ENCODE peak calls at places on chromosome 18, in four cellular contexts. B, O, Y and I are unnamed samples.

GRCh38 chr18:51169731-51170130 is 27.8 kb downstream of the MEX3C start:
- ATAC-seq in O (no peak), Y (no peak), B (no peak), I (no peak)

GRCh38 chr18:32767400-32767799 is 5.4 kb downstream of the KLHL14 start:
- ATAC-seq in Y (no peak), B (no peak), O (no peak), I (no peak)

GRCh38 chr18:27276886-27277285 is 91.8 kb upstream of the CHST9 start:
- ATAC-seq in B (no peak), Y (no peak), O (no peak), I (no peak)

GRCh38 chr18:74661008-74661407 is 63.3 kb downstream of the ZNF407 start:
- ATAC-seq in B (no peak), O (no peak), Y (no peak), I (no peak)

GRCh38 chr18:59357928-59358327 is 1.1 kb downstream of the LMAN1 start:
- ATAC-seq in B (no peak), O (no peak), Y (no peak), I (no peak)

GRCh38 chr18:4017479-4017878 is 437.6 kb downstream of the DLGAP1 start:
- ATAC-seq in O (no peak), B (no peak), Y (peak; percentile 56), I (no peak)

GRCh38 chr18:13809025-13809384 is 14.9 kb upstream of the MC5R start:
- ATAC-seq in Y (no peak), B (no peak), O (no peak), I (no peak)

GRCh38 chr18:55401638-55402191 is 186.3 kb downstream of the TCF4 start:
- ATAC-seq in B (no peak), O (peak; percentile 22), Y (peak; percentile 89), I (peak; percentile 62)

GRCh38 chr18:68418226-68418868 is 296.6 kb downstream of the TMX3 start:
- ATAC-seq in O (no peak), Y (no peak), B (no peak), I (no peak)

GRCh38 chr18:6428851-6429395 is 14.2 kb upstream of the L3MBTL4 start:
- ATAC-seq in B (no peak), Y (no peak), O (no peak), I (no peak)

GRCh38 chr18:5488844-5489243 is 55.0 kb downstream of the EPB41L3 start:
- ATAC-seq in O (no peak), Y (no peak), B (no peak), I (peak; percentile 50)

GRCh38 chr18:62663731-62664336 is 51.5 kb upstream of the PHLPP1 start:
- ATAC-seq in Y (no peak), O (no peak), B (no peak), I (no peak)

GRCh38 chr18:39318008-39318407 is 1752.4 kb upstream of the CELF4 start:
- ATAC-seq in Y (no peak), O (no peak), B (no peak), I (no peak)

GRCh38 chr18:27996792-27997191 is 180.1 kb downstream of the CDH2 start:
- ATAC-seq in O (no peak), B (no peak), Y (no peak), I (no peak)

GRCh38 chr18:47409519-47409918 is 158.1 kb upstream of the SKOR2 start:
- ATAC-seq in B (no peak), O (no peak), Y (no peak), I (no peak)

GRCh38 chr18:41594582-41594981 is 360.5 kb upstream of the PIK3C3 start:
- ATAC-seq in O (no peak), B (no peak), Y (no peak), I (no peak)

GRCh38 chr18:60277855-60278480 is 94.6 kb downstream of the MC4R start:
- ATAC-seq in B (no peak), Y (no peak), O (no peak), I (no peak)

GRCh38 chr18:7637269-7637668 is 70.2 kb downstream of the PTPRM start:
- ATAC-seq in B (no peak), Y (no peak), O (no peak), I (no peak)

GRCh38 chr18:35620765-35621164 is 39.2 kb downstream of the GALNT1 start:
- ATAC-seq in B (no peak), O (no peak), Y (no peak), I (no peak)
- H3K4me1 ChIP-seq in B (peaks cover 27% of the 10 kb centered on the region), O (peaks cover 84% of the 10 kb centered on the region), Y (peaks cover 36% of the 10 kb centered on the region), I (peaks cover 20% of the 10 kb centered on the region)

GRCh38 chr18:61556862-61557261 is 223.6 kb downstream of the CDH20 start:
- ATAC-seq in O (no peak), B (no peak), Y (no peak), I (no peak)

GRCh38 chr18:61551586-61551985 is 218.4 kb downstream of the CDH20 start:
- ATAC-seq in Y (peak; percentile 74), O (peak; percentile 65), B (no peak), I (no peak)

GRCh38 chr18:61556316-61556715 is 223.1 kb downstream of the CDH20 start:
- ATAC-seq in B (no peak), Y (no peak), O (no peak), I (no peak)

GRCh38 chr18:61554946-61555361 is 221.7 kb downstream of the CDH20 start:
- ATAC-seq in B (no peak), O (no peak), Y (no peak), I (no peak)

DNA sequence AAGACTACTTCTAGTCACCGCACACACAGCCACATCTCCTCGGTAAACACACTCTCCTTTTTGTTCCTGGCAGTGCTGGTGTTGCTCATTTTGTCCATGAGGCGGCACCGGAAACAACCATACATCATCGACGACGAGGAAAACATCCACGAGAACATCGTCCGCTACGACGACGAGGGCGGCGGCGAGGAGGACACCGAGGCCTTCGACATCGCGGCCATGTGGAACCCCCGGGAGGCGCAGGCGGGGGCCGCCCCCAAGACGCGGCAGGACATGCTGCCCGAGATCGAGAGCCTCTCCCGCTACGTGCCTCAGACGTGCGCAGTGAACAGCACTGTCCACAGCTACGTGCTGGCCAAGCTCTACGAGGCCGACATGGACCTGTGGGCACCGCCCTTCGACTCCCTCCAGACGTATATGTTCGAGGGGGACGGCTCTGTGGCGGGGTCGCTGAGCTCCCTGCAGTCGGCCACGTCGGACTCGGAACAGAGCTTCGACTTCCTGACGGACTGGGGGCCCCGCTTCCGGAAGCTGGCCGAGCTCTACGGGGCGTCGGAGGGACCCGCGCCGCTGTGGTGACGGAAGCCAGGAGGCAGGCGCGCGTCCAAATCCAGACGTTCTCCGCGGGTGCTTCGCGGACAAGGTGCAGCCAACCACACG is 221.0 kb downstream of the CDH20 start:
- ATAC-seq in B (peak; percentile 62), Y (no peak), O (no peak), I (no peak)
- H3K27ac ChIP-seq in B (no peak overlapping the region), Y (no peak overlapping the region), O (no peak overlapping the region), I (no peak overlapping the region)

DNA sequence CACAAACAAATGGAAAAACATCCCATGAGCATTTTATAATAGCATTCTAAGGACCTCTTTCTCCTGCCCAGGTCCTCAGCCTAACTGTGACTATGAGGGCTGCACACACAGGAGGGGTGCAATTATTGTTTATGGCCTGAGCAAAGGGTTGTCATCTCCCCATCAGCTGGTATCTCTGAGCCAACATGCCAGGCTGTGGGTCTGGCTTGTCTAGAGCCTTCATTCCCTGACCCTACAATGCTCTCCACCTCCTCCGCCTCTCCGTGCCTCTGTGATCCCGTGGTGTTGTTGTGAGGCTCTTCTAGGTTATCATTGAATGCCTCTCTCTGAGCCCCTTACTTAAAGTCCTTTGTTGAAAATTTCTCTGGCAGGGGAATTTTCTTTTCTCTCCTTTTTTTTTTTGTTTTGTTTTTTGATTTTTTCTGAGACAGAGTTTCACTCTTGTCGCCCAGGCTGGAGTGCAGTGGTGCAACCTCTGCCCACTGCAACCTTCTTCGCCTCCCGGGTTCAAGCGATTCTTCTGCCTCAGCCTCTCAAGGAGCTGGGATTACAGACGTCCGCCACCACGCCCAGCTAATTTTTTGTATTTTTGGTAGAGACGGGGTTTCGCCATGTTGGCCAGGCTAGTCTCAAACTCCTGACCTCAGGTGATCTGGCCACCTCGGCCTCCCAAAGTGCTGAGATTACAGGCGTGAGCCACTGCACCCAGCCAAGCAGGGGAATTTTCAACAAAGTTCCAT is 126.4 kb downstream of the SMAD7 start:
- ATAC-seq in Y (no peak), B (no peak), O (no peak), I (no peak)
- H3K4me1 ChIP-seq in Y (peaks cover 22% of the 10 kb centered on the region), B (peaks cover 13% of the 10 kb centered on the region), O (peaks cover 25% of the 10 kb centered on the region), I (peaks cover 6% of the 10 kb centered on the region)

GRCh38 chr18:77030201-77030600 is 102.4 kb downstream of the MBP start:
- ATAC-seq in Y (no peak), B (no peak), O (no peak), I (no peak)

GRCh38 chr18:77033575-77033974 is 99.0 kb downstream of the MBP start:
- ATAC-seq in Y (no peak), B (no peak), O (no peak), I (no peak)

GRCh38 chr18:77035380-77035779 is 97.2 kb downstream of the MBP start:
- ATAC-seq in O (no peak), Y (no peak), B (no peak), I (peak; percentile 36)

GRCh38 chr18:77032121-77032758 is 100.3 kb downstream of the MBP start:
- ATAC-seq in O (no peak), B (peak; percentile 46), Y (peak; percentile 61), I (no peak)

GRCh38 chr18:77031662-77032061 is 100.9 kb downstream of the MBP start:
- ATAC-seq in Y (peak; percentile 30), O (no peak), B (peak; percentile 16), I (no peak)
- H3K27ac ChIP-seq in Y (no peak overlapping the region), O (no peak overlapping the region), B (no peak overlapping the region), I (no peak overlapping the region)

DNA sequence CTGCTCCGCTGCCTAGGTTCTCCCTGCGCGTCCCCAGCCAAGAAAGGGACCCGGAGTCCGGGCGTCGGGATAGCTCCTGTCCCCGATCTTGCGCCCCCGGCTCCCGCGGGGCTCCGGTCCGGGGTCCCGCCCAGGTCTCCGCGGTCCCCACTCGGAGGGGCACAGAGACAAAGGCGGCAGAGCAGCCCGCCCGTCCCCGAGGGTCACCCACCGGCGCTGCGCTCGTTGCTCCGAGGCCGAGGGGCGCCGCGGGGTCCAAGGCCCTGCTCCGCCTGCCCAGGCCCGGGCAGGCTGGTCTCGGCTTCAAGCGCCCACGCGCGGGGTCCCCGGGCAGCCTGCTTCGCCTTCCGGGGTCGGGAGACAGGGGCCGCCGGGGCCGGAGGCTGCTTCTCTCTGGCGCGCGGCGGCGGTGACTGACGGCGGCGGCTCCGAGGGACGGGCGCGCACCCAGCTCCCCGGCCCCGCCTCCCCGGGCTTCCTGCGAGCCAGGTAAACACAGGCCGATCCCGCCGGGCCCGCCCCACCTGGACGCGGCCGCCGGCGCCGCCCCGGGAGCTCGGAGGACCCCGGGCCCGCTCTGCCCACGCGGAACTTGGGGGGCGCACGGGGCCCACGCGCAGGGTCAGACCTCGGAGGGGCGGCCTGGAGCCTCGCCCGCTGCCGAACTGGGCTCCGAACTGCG is at the start of gene MBP:
- ATAC-seq in O (peak; percentile 43), Y (peak; percentile 73), B (peak; percentile 75), I (peak; percentile 38)
- H3K4me1 ChIP-seq in O (peaks cover 51% of the 10 kb centered on the region), Y (peaks cover 44% of the 10 kb centered on the region), B (peaks cover 39% of the 10 kb centered on the region), I (peaks cover 16% of the 10 kb centered on the region)